ENCODE peak calls at places on chromosomes 4 and X, in seven cellular contexts. H, E, C, U, L, A and J are unnamed samples.

GRCh38 chrX:39896951-39897740 is 200.6 kb downstream of the BCOR start:
- DNase-seq in H (peak), E (peak), C (no peak), U (no peak), L (no peak), A (no peak), J (peak)

GRCh38 chr4:81747242-81747930 is 275.7 kb upstream of the RASGEF1B start:
- DNase-seq in H (no peak), E (no peak), C (no peak), U (no peak), L (no peak), A (no peak), J (no peak)

GRCh38 chrX:77493677-77494553 is 46.7 kb downstream of the FGF16 start:
- DNase-seq in H (peak), E (peak), C (peak), U (no peak), L (no peak), A (no peak), J (peak)

GRCh38 chr4:69874507-69874906 is 14.6 kb upstream of the SULT1E1 start:
- DNase-seq in H (no peak), E (no peak), C (no peak), U (no peak), L (no peak), A (no peak), J (no peak)

GRCh38 chr4:71944956-71945355 is 86.8 kb upstream of the NPFFR2 start:
- DNase-seq in H (peak), E (no peak), C (no peak), U (no peak), L (no peak), A (no peak), J (peak)

GRCh38 chr4:26237916-26238315 is 82.9 kb upstream of the RBPJ start:
- DNase-seq in H (no peak), E (no peak), C (no peak), U (no peak), L (no peak), A (no peak), J (no peak)

GRCh38 chrX:128460835-128461234 is 408.6 kb upstream of the ACTRT1 start:
- DNase-seq in H (peak), E (no peak), C (no peak), U (no peak), L (no peak), A (no peak), J (no peak)

GRCh38 chr4:144574509-144574908 is 71.4 kb upstream of the HHIP start:
- DNase-seq in H (no peak), E (no peak), C (no peak), U (no peak), L (no peak), A (no peak), J (no peak)

GRCh38 chr4:38364383-38364963 is 299.5 kb upstream of the KLF3 start:
- DNase-seq in H (no peak), E (no peak), C (no peak), U (no peak), L (no peak), A (no peak), J (no peak)

GRCh38 chr4:3866813-3867129 is 100.6 kb downstream of the ADRA2C start:
- DNase-seq in H (no peak), E (no peak), C (no peak), U (no peak), L (no peak), A (no peak), J (no peak)

GRCh38 chr4:67549123-67549522 is 3.8 kb upstream of the CENPC start:
- DNase-seq in H (peak), E (no peak), C (no peak), U (no peak), L (no peak), A (no peak), J (no peak)

GRCh38 chrX:149572743-149573142 is 14.5 kb downstream of the MAGEA9B start:
- DNase-seq in H (no peak), E (no peak), C (no peak), U (no peak), L (no peak), A (no peak), J (no peak)

GRCh38 chrX:14873676-14874049 is 442 bp downstream of the MOSPD2 start:
- DNase-seq in H (no peak), E (no peak), C (no peak), U (no peak), L (no peak), A (no peak), J (no peak)

GRCh38 chr4:3225946-3226345 is 23.0 kb upstream of the MSANTD1 start:
- DNase-seq in H (no peak), E (no peak), C (no peak), U (no peak), L (no peak), A (no peak), J (no peak)

GRCh38 chr4:138199568-138200235 is 42.4 kb downstream of the SLC7A11 start:
- DNase-seq in H (peak), E (no peak), C (no peak), U (no peak), L (no peak), A (peak), J (peak)

GRCh38 chr4:160423879-160424451 is 1321.1 kb downstream of the RAPGEF2 start:
- DNase-seq in H (peak), E (no peak), C (peak), U (no peak), L (no peak), A (no peak), J (no peak)

GRCh38 chrX:14209034-14209433 is 179.3 kb upstream of the GEMIN8 start:
- DNase-seq in H (no peak), E (no peak), C (no peak), U (no peak), L (no peak), A (no peak), J (no peak)

GRCh38 chrX:19753368-19753767 is 134.0 kb downstream of the SH3KBP1 start:
- DNase-seq in H (no peak), E (no peak), C (no peak), U (no peak), L (no peak), A (no peak), J (no peak)

GRCh38 chr4:55124337-55125076 is 888 bp downstream of the KDR start:
- DNase-seq in H (peak), E (peak), C (no peak), U (no peak), L (no peak), A (no peak), J (no peak)

GRCh38 chr4:121198261-121198660 is 34.1 kb upstream of the TNIP3 start:
- DNase-seq in H (peak), E (no peak), C (no peak), U (no peak), L (no peak), A (no peak), J (no peak)

GRCh38 chrX:13876652-13877051 is 59.8 kb upstream of the GPM6B start:
- DNase-seq in H (peak), E (no peak), C (peak), U (no peak), L (no peak), A (no peak), J (peak)

GRCh38 chr4:8201341-8201781 is 2.3 kb downstream of the SH3TC1 start:
- DNase-seq in H (no peak), E (no peak), C (no peak), U (no peak), L (peak), A (no peak), J (no peak)

GRCh38 chr4:77959566-77960338 is 97.1 kb downstream of the MRPL1 start:
- DNase-seq in H (peak), E (no peak), C (no peak), U (no peak), L (no peak), A (peak), J (peak)

GRCh38 chrX:130172127-130172834 is 519 bp downstream of the RAB33A start:
- DNase-seq in H (no peak), E (no peak), C (no peak), U (no peak), L (no peak), A (no peak), J (no peak)

GRCh38 chr4:152536545-152537182 is 772 bp upstream of the FBXW7 start:
- DNase-seq in H (peak), E (no peak), C (no peak), U (peak), L (peak), A (no peak), J (peak)

GRCh38 chrX:132488092-132488749 is 617 bp downstream of the MBNL3 start:
- DNase-seq in H (peak), E (no peak), C (no peak), U (no peak), L (peak), A (peak), J (peak)

GRCh38 chrX:134599173-134599914 is 58.9 kb downstream of the PLAC1 start:
- DNase-seq in H (peak), E (no peak), C (no peak), U (no peak), L (no peak), A (no peak), J (peak)

GRCh38 chrX:10310502-10310901 is 153.7 kb downstream of the CLCN4 start:
- DNase-seq in H (no peak), E (no peak), C (no peak), U (no peak), L (no peak), A (no peak), J (no peak)